ENCODE peak calls at places on chromosomes 16 and 17, in five cellular contexts. One of them, this sample, is unnamed.

GRCh38 chr16:70453891-70454220 is 539 bp upstream of the FCSK start:
- DNase-seq in activated CD4-positive, CD25-positive, alpha-beta regulatory T cell: no peak
- DNase-seq in CD4-positive, alpha-beta memory T cell: no peak
- DNase-seq in astrocyte of the spinal cord: no peak
- DNase-seq in Caki2: no peak
- DNase-seq in this sample: no peak

GRCh38 chr16:72847187-72848044 is 200.5 kb downstream of the ZFHX3 start:
- DNase-seq in activated CD4-positive, CD25-positive, alpha-beta regulatory T cell: no peak
- DNase-seq in CD4-positive, alpha-beta memory T cell: no peak
- DNase-seq in astrocyte of the spinal cord: peak
- DNase-seq in Caki2: peak
- DNase-seq in this sample: no peak

GRCh38 chr17:73508931-73509605 is 135.2 kb downstream of the SDK2 start:
- DNase-seq in activated CD4-positive, CD25-positive, alpha-beta regulatory T cell: no peak
- DNase-seq in CD4-positive, alpha-beta memory T cell: no peak
- DNase-seq in astrocyte of the spinal cord: no peak
- DNase-seq in Caki2: no peak
- DNase-seq in this sample: no peak

GRCh38 chr17:49078248-49078647 is 54.3 kb upstream of the B4GALNT2 start:
- DNase-seq in activated CD4-positive, CD25-positive, alpha-beta regulatory T cell: no peak
- DNase-seq in CD4-positive, alpha-beta memory T cell: no peak
- DNase-seq in astrocyte of the spinal cord: no peak
- DNase-seq in Caki2: no peak
- DNase-seq in this sample: no peak

GRCh38 chr17:81553616-81554181 is 1.5 kb upstream of the FAAP100 start:
- DNase-seq in activated CD4-positive, CD25-positive, alpha-beta regulatory T cell: no peak
- DNase-seq in CD4-positive, alpha-beta memory T cell: no peak
- DNase-seq in astrocyte of the spinal cord: peak
- DNase-seq in Caki2: peak
- DNase-seq in this sample: no peak

GRCh38 chr16:68574479-68574878 is 35.4 kb downstream of the ZFP90 start:
- DNase-seq in activated CD4-positive, CD25-positive, alpha-beta regulatory T cell: no peak
- DNase-seq in CD4-positive, alpha-beta memory T cell: no peak
- DNase-seq in astrocyte of the spinal cord: no peak
- DNase-seq in Caki2: no peak
- DNase-seq in this sample: no peak

GRCh38 chr17:21029032-21029431 is 13.8 kb downstream of the USP22 start:
- DNase-seq in activated CD4-positive, CD25-positive, alpha-beta regulatory T cell: no peak
- DNase-seq in CD4-positive, alpha-beta memory T cell: no peak
- DNase-seq in astrocyte of the spinal cord: peak
- DNase-seq in Caki2: no peak
- DNase-seq in this sample: no peak

GRCh38 chr16:79146-80054 is 1.4 kb downstream of the MPG start:
- DNase-seq in activated CD4-positive, CD25-positive, alpha-beta regulatory T cell: no peak
- DNase-seq in CD4-positive, alpha-beta memory T cell: no peak
- DNase-seq in astrocyte of the spinal cord: no peak
- DNase-seq in Caki2: no peak
- DNase-seq in this sample: no peak

GRCh38 chr17:60525347-60525623 is 757 bp downstream of the APPBP2 start:
- DNase-seq in activated CD4-positive, CD25-positive, alpha-beta regulatory T cell: no peak
- DNase-seq in CD4-positive, alpha-beta memory T cell: no peak
- DNase-seq in astrocyte of the spinal cord: peak
- DNase-seq in Caki2: peak
- DNase-seq in this sample: no peak

GRCh38 chr16:2964416-2965223 is 545 bp downstream of the KREMEN2 start:
- DNase-seq in activated CD4-positive, CD25-positive, alpha-beta regulatory T cell: no peak
- DNase-seq in CD4-positive, alpha-beta memory T cell: peak
- DNase-seq in astrocyte of the spinal cord: no peak
- DNase-seq in Caki2: peak
- DNase-seq in this sample: peak

GRCh38 chr17:79039171-79039570 is 15.2 kb downstream of the C1QTNF1 start:
- DNase-seq in activated CD4-positive, CD25-positive, alpha-beta regulatory T cell: no peak
- DNase-seq in CD4-positive, alpha-beta memory T cell: no peak
- DNase-seq in astrocyte of the spinal cord: no peak
- DNase-seq in Caki2: no peak
- DNase-seq in this sample: no peak

GRCh38 chr16:69626256-69626655 is 60.5 kb downstream of the NFAT5 start:
- DNase-seq in activated CD4-positive, CD25-positive, alpha-beta regulatory T cell: no peak
- DNase-seq in CD4-positive, alpha-beta memory T cell: no peak
- DNase-seq in astrocyte of the spinal cord: peak
- DNase-seq in Caki2: no peak
- DNase-seq in this sample: no peak

GRCh38 chr17:80832266-80832676 is 159.4 kb upstream of the CHMP6 start:
- DNase-seq in activated CD4-positive, CD25-positive, alpha-beta regulatory T cell: no peak
- DNase-seq in CD4-positive, alpha-beta memory T cell: no peak
- DNase-seq in astrocyte of the spinal cord: peak
- DNase-seq in Caki2: peak
- DNase-seq in this sample: peak

GRCh38 chr17:76586741-76587487 is 1.3 kb upstream of the ST6GALNAC2 start:
- DNase-seq in activated CD4-positive, CD25-positive, alpha-beta regulatory T cell: no peak
- DNase-seq in CD4-positive, alpha-beta memory T cell: no peak
- DNase-seq in astrocyte of the spinal cord: no peak
- DNase-seq in Caki2: peak
- DNase-seq in this sample: no peak

GRCh38 chr16:88911148-88911945 is 44.9 kb upstream of the PABPN1L start:
- DNase-seq in activated CD4-positive, CD25-positive, alpha-beta regulatory T cell: no peak
- DNase-seq in CD4-positive, alpha-beta memory T cell: no peak
- DNase-seq in astrocyte of the spinal cord: no peak
- DNase-seq in Caki2: no peak
- DNase-seq in this sample: no peak

GRCh38 chr17:64692187-64692586 is 30.1 kb upstream of the SMURF2 start:
- DNase-seq in activated CD4-positive, CD25-positive, alpha-beta regulatory T cell: no peak
- DNase-seq in CD4-positive, alpha-beta memory T cell: no peak
- DNase-seq in astrocyte of the spinal cord: no peak
- DNase-seq in Caki2: no peak
- DNase-seq in this sample: no peak

This sample was measured in D721Med.